ENCODE peak calls at places on chromosomes 1 and 21, in five cellular contexts. B is K562, H is breast epithelium, Z is prostate gland, D is stomach. Q is an unnamed sample.

GRCh38 chr1:66489146-66489545 is 44.8 kb upstream of the SGIP1 start:
- DNase-seq in B (no peak), H (no peak), Z (no peak), D (no peak), Q (no peak)

GRCh38 chr1:205813755-205814058 is 709 bp upstream of the SLC41A1 start:
- DNase-seq in B (no peak), H (no peak), Z (no peak), D (no peak), Q (no peak)

GRCh38 chr1:200411406-200412257 is 1.8 kb upstream of the ZNF281 start:
- DNase-seq in B (no peak), H (no peak), Z (no peak), D (no peak), Q (no peak)

GRCh38 chr1:241408170-241408569 is 51.2 kb upstream of the RGS7 start:
- DNase-seq in B (peak; percentile 36), H (no peak), Z (no peak), D (no peak), Q (no peak)

GRCh38 chr1:207962716-207963428 is 51.9 kb upstream of the CD34 start:
- DNase-seq in B (no peak), H (peak; percentile 60), Z (peak; percentile 34), D (peak; percentile 76), Q (no peak)

GRCh38 chr1:169091480-169091941 is 15.0 kb upstream of the ATP1B1 start:
- DNase-seq in B (no peak), H (no peak), Z (no peak), D (no peak), Q (no peak)

GRCh38 chr21:46009951-46010655 is 28.5 kb downstream of the COL6A1 start:
- DNase-seq in B (no peak), H (no peak), Z (peak; percentile 2), D (peak; percentile 17), Q (no peak)

GRCh38 chr1:233662503-233663105 is 48.7 kb downstream of the KCNK1 start:
- DNase-seq in B (no peak), H (no peak), Z (no peak), D (no peak), Q (no peak)

GRCh38 chr1:39652534-39652933 is 13.1 kb upstream of the HEYL start:
- DNase-seq in B (no peak), H (no peak), Z (no peak), D (no peak), Q (no peak)

GRCh38 chr1:172905452-172905851 is 145.3 kb downstream of the TNFSF18 start:
- DNase-seq in B (no peak), H (no peak), Z (no peak), D (no peak), Q (no peak)

GRCh38 chr1:22643381-22643780 is at the start of gene C1QC:
- DNase-seq in B (no peak), H (no peak), Z (no peak), D (no peak), Q (no peak)

GRCh38 chr1:114180742-114181141 is 27.1 kb upstream of the SYT6 start:
- DNase-seq in B (no peak), H (no peak), Z (no peak), D (no peak), Q (no peak)

GRCh38 chr1:157132111-157132510 is 6.1 kb downstream of the ETV3 start:
- DNase-seq in B (no peak), H (no peak), Z (no peak), D (no peak), Q (no peak)

GRCh38 chr1:65820983-65821382 is 28.3 kb downstream of the PDE4B start:
- DNase-seq in B (no peak), H (no peak), Z (no peak), D (no peak), Q (peak; percentile 13)

GRCh38 chr1:115172270-115172669 is 83.0 kb upstream of the TSPAN2 start:
- DNase-seq in B (no peak), H (no peak), Z (no peak), D (no peak), Q (no peak)

GRCh38 chr1:106600626-106601025 is 455.8 kb upstream of the PRMT6 start:
- DNase-seq in B (no peak), H (no peak), Z (no peak), D (no peak), Q (no peak)

GRCh38 chr1:70487910-70488665 is 77.0 kb downstream of the CTH start:
- DNase-seq in B (peak; percentile 55), H (no peak), Z (peak; percentile 3), D (no peak), Q (peak; percentile 25)

GRCh38 chr21:28833609-28834008 is 159.1 kb downstream of the LTN1 start:
- DNase-seq in B (no peak), H (no peak), Z (no peak), D (no peak), Q (no peak)

GRCh38 chr1:245671966-245672767 is 517.4 kb downstream of the KIF26B start:
- DNase-seq in B (no peak), H (no peak), Z (no peak), D (peak; percentile 18), Q (no peak)

GRCh38 chr1:211825990-211826389 is 4.6 kb downstream of the LPGAT1 start:
- DNase-seq in B (no peak), H (no peak), Z (no peak), D (no peak), Q (no peak)

GRCh38 chr21:43921602-43921978 is 56.6 kb downstream of the AGPAT3 start:
- DNase-seq in B (no peak), H (no peak), Z (no peak), D (no peak), Q (no peak)

GRCh38 chr1:151568626-151569088 is 28.5 kb downstream of the TUFT1 start:
- DNase-seq in B (peak; percentile 21), H (no peak), Z (no peak), D (no peak), Q (no peak)

GRCh38 chr21:21688877-21689276 is 690.7 kb downstream of the NCAM2 start:
- DNase-seq in B (peak; percentile 5), H (no peak), Z (no peak), D (no peak), Q (no peak)

GRCh38 chr1:224052767-224053166 is 61.1 kb upstream of the FBXO28 start:
- DNase-seq in B (no peak), H (no peak), Z (no peak), D (no peak), Q (no peak)

GRCh38 chr1:229952135-229952534 is 114.9 kb upstream of the GALNT2 start:
- DNase-seq in B (no peak), H (no peak), Z (no peak), D (no peak), Q (no peak)

GRCh38 chr1:58862728-58863385 is 79.0 kb upstream of the JUN start:
- DNase-seq in B (no peak), H (no peak), Z (no peak), D (no peak), Q (no peak)

GRCh38 chr1:29306471-29307140 is 70.3 kb downstream of the PTPRU start:
- DNase-seq in B (no peak), H (no peak), Z (no peak), D (no peak), Q (no peak)

GRCh38 chr1:212652609-212653008 is 44.0 kb downstream of the ATF3 start:
- DNase-seq in B (no peak), H (no peak), Z (no peak), D (no peak), Q (no peak)

GRCh38 chr1:96971849-96972602 is 250.4 kb downstream of the PTBP2 start:
- DNase-seq in B (no peak), H (no peak), Z (no peak), D (no peak), Q (no peak)

GRCh38 chr1:170670751-170671628 is 7.1 kb downstream of the PRRX1 start:
- DNase-seq in B (peak; percentile 45), H (no peak), Z (no peak), D (no peak), Q (no peak)

GRCh38 chr1:173161510-173162221 is 45.5 kb downstream of the TNFSF4 start:
- DNase-seq in B (no peak), H (no peak), Z (no peak), D (no peak), Q (no peak)

GRCh38 chr1:74946389-74946788 is 187.8 kb upstream of the LHX8 start:
- DNase-seq in B (no peak), H (no peak), Z (no peak), D (no peak), Q (no peak)

GRCh38 chr1:98210064-98210463 is 289.2 kb upstream of the DPYD start:
- DNase-seq in B (no peak), H (no peak), Z (no peak), D (no peak), Q (no peak)

GRCh38 chr1:37685722-37686121 is 6.6 kb upstream of the CDCA8 start:
- DNase-seq in B (no peak), H (no peak), Z (no peak), D (no peak), Q (no peak)

GRCh38 chr1:160607051-160608032 is 28.0 kb upstream of the CD84 start:
- DNase-seq in B (peak; percentile 74), H (no peak), Z (peak; percentile 37), D (peak; percentile 60), Q (peak; percentile 76)

GRCh38 chr1:119367332-119368124 is 1.1 kb upstream of the HAO2 start:
- DNase-seq in B (peak; percentile 59), H (no peak), Z (no peak), D (no peak), Q (no peak)

GRCh38 chr1:207362962-207363858 is 41.7 kb downstream of the CD55 start:
- DNase-seq in B (peak; percentile 64), H (no peak), Z (no peak), D (no peak), Q (no peak)

GRCh38 chr1:113073457-113073950 is 506 bp downstream of the LRIG2 start:
- DNase-seq in B (peak; percentile 77), H (no peak), Z (peak; percentile 47), D (peak; percentile 52), Q (no peak)
- TF ChIP-seq CTCF in B (peak; percentile 72), H (no peak), Z (no peak), D (no peak), Q (peak; percentile 22)

GRCh38 chr1:185317034-185317885 is at the start of gene IVNS1ABP:
- DNase-seq in B (peak; percentile 98), H (peak; percentile 95), Z (peak; percentile 95), D (peak; percentile 95), Q (peak; percentile 94)
- TF ChIP-seq POLR2AphosphoS5 in B (peak; percentile 65), H (peak; percentile 70), Z (peak; percentile 80), D (peak; percentile 98), Q (peak; percentile 85)

GRCh38 chr1:43994794-43995790 is 3.7 kb downstream of the CCDC24 start:
- DNase-seq in B (peak; percentile 89), H (no peak), Z (no peak), D (no peak), Q (peak; percentile 35)
- TF ChIP-seq CTCF in B (peak; percentile 92), H (no peak), Z (no peak), D (no peak), Q (peak; percentile 11)

GRCh38 chr1:2556277-2557145 is at the start of gene TNFRSF14:
- DNase-seq in B (peak; percentile 43), H (no peak), Z (peak; percentile 55), D (peak; percentile 74), Q (peak; percentile 59)
- TF ChIP-seq POLR2AphosphoS5 in B (no peak), H (no peak), Z (no peak), D (peak; percentile 73), Q (no peak)

GRCh38 chr1:109499661-109500536 is 6.0 kb downstream of the CYB561D1 start:
- DNase-seq in B (peak; percentile 54), H (no peak), Z (no peak), D (peak; percentile 66), Q (peak; percentile 67)
- TF ChIP-seq CTCF in B (peak; percentile 75), H (no peak), Z (no peak), D (no peak), Q (peak; percentile 50)